ENCODE peak calls at places on chromosomes 13 and 19, in five cellular contexts. R, E, J, D and K are unnamed samples.

GRCh38 chr13:49777746-49778614 is 14.5 kb downstream of the KPNA3 start:
- DNase-seq in R (no peak), E (no peak), J (no peak), D (no peak), K (no peak)

GRCh38 chr19:35261356-35262100 is 7.2 kb upstream of the USF2 start:
- DNase-seq in R (no peak), E (no peak), J (no peak), D (no peak), K (no peak)

GRCh38 chr19:1407662-1408299 is 395 bp downstream of the DAZAP1 start:
- DNase-seq in R (no peak), E (no peak), J (no peak), D (no peak), K (no peak)

GRCh38 chr19:17517898-17518297 is 6.4 kb downstream of the PGLS start:
- DNase-seq in R (no peak), E (no peak), J (no peak), D (no peak), K (no peak)

GRCh38 chr19:53182202-53182601 is 11.0 kb downstream of the ZNF665 start:
- DNase-seq in R (no peak), E (peak; percentile 66), J (no peak), D (no peak), K (no peak)

GRCh38 chr13:95704510-95704909 is 27.6 kb downstream of the DNAJC3 start:
- DNase-seq in R (no peak), E (no peak), J (no peak), D (no peak), K (peak; percentile 36)

GRCh38 chr19:10976200-10976892 is 15.5 kb downstream of the SMARCA4 start:
- DNase-seq in R (no peak), E (no peak), J (no peak), D (no peak), K (no peak)

GRCh38 chr19:3062165-3063105 is at the start of gene TLE5:
- DNase-seq in R (no peak), E (no peak), J (peak; percentile 56), D (no peak), K (peak; percentile 38)

GRCh38 chr13:38879278-38879677 is 111.4 kb downstream of the STOML3 start:
- DNase-seq in R (no peak), E (no peak), J (no peak), D (no peak), K (no peak)

GRCh38 chr19:8449830-8450229 is 5.1 kb downstream of the HNRNPM start:
- DNase-seq in R (no peak), E (no peak), J (no peak), D (no peak), K (peak; percentile 74)

GRCh38 chr19:8444677-8445487 is at the start of gene HNRNPM:
- DNase-seq in R (peak; percentile 98), E (peak; percentile 95), J (peak; percentile 100), D (peak; percentile 96), K (peak; percentile 98)

GRCh38 chr19:8446055-8446709 is 1.4 kb downstream of the HNRNPM start:
- DNase-seq in R (no peak), E (no peak), J (no peak), D (peak; percentile 43), K (no peak)

GRCh38 chr19:8441725-8442544 is 2.8 kb upstream of the HNRNPM start:
- DNase-seq in R (no peak), E (no peak), J (peak; percentile 62), D (no peak), K (no peak)

GRCh38 chr19:8445488-8446001 is 770 bp downstream of the HNRNPM start:
- DNase-seq in R (peak; percentile 20), E (no peak), J (no peak), D (peak; percentile 51), K (peak; percentile 54)
- H2BK5ac ChIP-seq in R (peak overlapping the region; percentile 97), E (peak overlapping the region; percentile 82), J (peak overlapping the region; percentile 98), D (peak overlapping the region; percentile 96), K (peak overlapping the region; percentile 79)

GRCh38 chr13:101698400-101698799 is 245.9 kb downstream of the ITGBL1 start:
- DNase-seq in R (no peak), E (peak; percentile 7), J (no peak), D (no peak), K (no peak)
- H3K18ac ChIP-seq in R (no peak overlapping the region), E (no peak overlapping the region), J (no peak overlapping the region), D (no peak overlapping the region), K (no peak overlapping the region)

GRCh38 chr13:30905932-30906383 is at the start of gene MEDAG:
- DNase-seq in R (no peak), E (peak; percentile 57), J (no peak), D (peak; percentile 52), K (no peak)
- H2BK5ac ChIP-seq in R (no peak within 1 kb of the TSS), E (no peak within 1 kb of the TSS), J (no peak within 1 kb of the TSS), D (no peak within 1 kb of the TSS), K (no peak within 1 kb of the TSS)

DNA sequence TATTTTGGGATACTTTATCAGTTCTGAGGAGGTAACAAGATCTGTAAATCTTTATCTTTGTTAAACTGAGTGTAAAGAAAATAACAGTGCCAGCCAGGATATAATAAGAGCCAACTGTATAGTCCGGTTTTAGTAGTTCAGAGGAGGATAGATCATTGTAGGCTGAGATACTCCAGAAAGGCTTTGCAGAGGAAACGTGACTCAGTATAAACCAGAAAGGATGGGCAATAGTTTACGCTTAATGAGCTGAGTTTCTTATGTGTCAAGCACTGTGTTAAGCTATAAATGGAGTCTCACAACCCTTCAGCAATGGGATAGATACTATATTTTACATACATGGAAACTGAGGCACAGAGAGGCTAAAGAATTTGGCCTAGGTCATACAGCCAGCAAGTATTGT is 3.8 kb downstream of the RFXAP start:
- DNase-seq in R (no peak), E (peak; percentile 15), J (no peak), D (peak; percentile 36), K (no peak)
- H3K18ac ChIP-seq in R (no peak overlapping the region), E (no peak overlapping the region), J (no peak overlapping the region), D (no peak overlapping the region), K (no peak overlapping the region)

DNA sequence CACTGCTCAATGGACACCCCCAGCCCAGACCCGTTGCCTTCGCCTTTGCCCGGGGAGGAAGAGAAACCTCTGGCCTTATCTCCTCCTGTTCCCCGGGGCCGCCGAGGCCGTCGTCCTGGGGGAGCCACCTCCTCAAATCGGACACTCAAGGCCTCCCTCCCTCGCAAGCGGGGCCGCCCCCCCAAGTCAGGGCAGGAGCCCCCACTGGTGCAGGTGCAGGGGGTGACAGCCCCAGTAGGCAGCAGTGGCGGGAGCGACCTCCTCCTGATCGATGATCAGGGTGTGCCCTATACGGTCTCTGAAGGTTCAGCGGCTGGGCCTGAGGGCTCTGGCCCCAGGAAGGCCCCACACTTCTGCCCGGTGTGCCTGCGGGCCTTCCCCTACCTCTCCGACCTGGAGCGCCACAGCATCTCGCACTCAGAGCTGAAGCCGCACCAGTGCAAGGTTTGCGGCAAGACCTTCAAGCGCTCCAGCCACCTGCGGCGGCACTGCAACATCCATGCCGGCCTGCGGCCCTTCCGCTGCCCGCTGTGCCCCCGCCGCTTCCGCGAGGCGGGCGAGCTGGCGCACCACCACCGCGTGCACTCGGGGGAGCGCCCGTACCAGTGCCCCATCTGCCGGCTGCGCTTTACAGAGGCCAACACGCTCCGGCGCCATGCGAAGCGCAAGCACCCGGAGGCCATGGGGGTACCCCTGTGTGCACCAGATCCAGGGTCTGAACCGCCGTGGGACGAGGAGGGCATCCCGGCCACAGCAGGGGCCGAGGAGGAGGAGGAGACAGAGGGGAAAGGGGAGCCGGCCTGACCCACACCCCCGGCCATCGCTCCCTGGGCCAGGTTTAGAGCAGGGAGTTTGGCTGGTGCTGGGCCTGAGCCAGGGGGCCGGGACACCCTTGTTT is 2.3 kb downstream of the ZNF524 start:
- DNase-seq in R (no peak), E (no peak), J (peak; percentile 45), D (no peak), K (no peak)
- H2BK5ac ChIP-seq in R (peak overlapping the region; percentile 27), E (no peak overlapping the region), J (peak overlapping the region; percentile 66), D (no peak overlapping the region), K (no peak overlapping the region)

DNA sequence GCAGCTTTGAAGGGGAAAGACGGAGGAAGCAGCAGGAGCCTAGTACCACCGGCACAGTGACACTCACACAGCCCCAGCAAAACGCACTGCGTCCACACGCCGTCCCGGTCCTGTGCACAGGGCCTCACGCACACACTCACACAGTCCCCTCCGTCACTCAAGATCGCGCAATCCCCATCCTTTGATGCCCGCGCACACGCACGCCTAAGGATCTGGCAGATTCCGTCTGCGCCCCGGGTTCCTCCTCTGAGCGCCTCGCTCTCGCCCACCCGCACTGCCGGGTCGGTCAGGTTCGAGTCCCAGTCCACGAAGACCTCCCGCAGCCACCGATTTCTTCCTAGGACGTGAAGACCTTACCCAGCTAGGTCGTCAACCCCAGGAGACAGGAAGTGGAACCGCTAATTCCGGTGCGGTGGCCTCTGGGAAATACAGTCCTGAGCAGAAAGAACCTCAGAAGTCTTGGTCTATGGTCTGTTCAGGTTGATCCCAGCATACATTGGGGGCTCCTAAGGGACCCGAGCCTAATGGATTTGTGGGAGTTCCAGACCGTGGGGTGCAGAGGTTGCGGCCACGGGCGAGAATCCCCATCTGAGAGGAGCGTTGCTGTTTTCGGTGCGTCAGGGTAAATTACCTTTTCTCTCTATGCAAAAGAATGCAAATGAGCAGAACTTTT is at the start of gene ZNF780B:
- DNase-seq in R (peak; percentile 15), E (peak; percentile 47), J (peak; percentile 64), D (peak; percentile 69), K (peak; percentile 76)
- H3K18ac ChIP-seq in R (peak within 1 kb of the TSS; percentile 88), E (peak within 1 kb of the TSS; percentile 38), J (peak within 1 kb of the TSS; percentile 39), D (peak within 1 kb of the TSS; percentile 61), K (peak within 1 kb of the TSS; percentile 71)